ENCODE peak calls at places on chromosomes 6 and 20, in eight cellular contexts. One of them, this sample, is unnamed.

GRCh38 chr6:124297507-124297906 is 493.8 kb downstream of the NKAIN2 start:
- DNase-seq in GM23338: no peak
- DNase-seq in RWPE2: no peak
- DNase-seq in left ventricle myocardium inferior: no peak
- DNase-seq in fibroblast of lung: no peak
- DNase-seq in DND-41: no peak
- DNase-seq in brain microvascular endothelial cell: no peak
- DNase-seq in neural progenitor cell: no peak
- DNase-seq in this sample: no peak

GRCh38 chr20:62338294-62338620 is 28.9 kb downstream of the LAMA5 start:
- DNase-seq in neural progenitor cell: no peak
- DNase-seq in RWPE2: peak
- DNase-seq in GM23338: no peak
- DNase-seq in fibroblast of lung: no peak
- DNase-seq in left ventricle myocardium inferior: no peak
- DNase-seq in DND-41: no peak
- DNase-seq in brain microvascular endothelial cell: no peak
- DNase-seq in this sample: no peak

GRCh38 chr6:13710552-13711383 is 867 bp downstream of the RANBP9 start:
- DNase-seq in left ventricle myocardium inferior: peak
- DNase-seq in RWPE2: no peak
- DNase-seq in GM23338: peak
- DNase-seq in fibroblast of lung: peak
- DNase-seq in DND-41: peak
- DNase-seq in neural progenitor cell: peak
- DNase-seq in brain microvascular endothelial cell: no peak
- DNase-seq in this sample: peak

GRCh38 chr20:57476641-57477461 is 48.1 kb downstream of the CTCFL start:
- DNase-seq in left ventricle myocardium inferior: no peak
- DNase-seq in RWPE2: peak
- DNase-seq in neural progenitor cell: no peak
- DNase-seq in GM23338: no peak
- DNase-seq in brain microvascular endothelial cell: no peak
- DNase-seq in fibroblast of lung: no peak
- DNase-seq in DND-41: no peak
- DNase-seq in this sample: peak

GRCh38 chr6:13355043-13355945 is 27.0 kb upstream of the TBC1D7 start:
- DNase-seq in GM23338: no peak
- DNase-seq in left ventricle myocardium inferior: no peak
- DNase-seq in RWPE2: no peak
- DNase-seq in brain microvascular endothelial cell: peak
- DNase-seq in neural progenitor cell: no peak
- DNase-seq in fibroblast of lung: peak
- DNase-seq in DND-41: no peak
- DNase-seq in this sample: no peak

GRCh38 chr6:34867484-34867883 is 20.4 kb downstream of the TAF11 start:
- DNase-seq in RWPE2: no peak
- DNase-seq in fibroblast of lung: no peak
- DNase-seq in neural progenitor cell: no peak
- DNase-seq in DND-41: no peak
- DNase-seq in brain microvascular endothelial cell: no peak
- DNase-seq in GM23338: peak
- DNase-seq in left ventricle myocardium inferior: no peak
- DNase-seq in this sample: no peak

GRCh38 chr6:45445749-45446454 is 68.2 kb upstream of the SUPT3H start:
- DNase-seq in neural progenitor cell: no peak
- DNase-seq in GM23338: peak
- DNase-seq in DND-41: peak
- DNase-seq in RWPE2: peak
- DNase-seq in fibroblast of lung: peak
- DNase-seq in brain microvascular endothelial cell: peak
- DNase-seq in left ventricle myocardium inferior: peak
- DNase-seq in this sample: peak

GRCh38 chr20:47549671-47550070 is 48.0 kb downstream of the NCOA3 start:
- DNase-seq in DND-41: no peak
- DNase-seq in fibroblast of lung: no peak
- DNase-seq in GM23338: no peak
- DNase-seq in RWPE2: no peak
- DNase-seq in left ventricle myocardium inferior: no peak
- DNase-seq in brain microvascular endothelial cell: no peak
- DNase-seq in neural progenitor cell: no peak
- DNase-seq in this sample: no peak

GRCh38 chr20:2402271-2402980 is 21.7 kb downstream of the TGM6 start:
- DNase-seq in DND-41: no peak
- DNase-seq in brain microvascular endothelial cell: peak
- DNase-seq in GM23338: peak
- DNase-seq in RWPE2: no peak
- DNase-seq in left ventricle myocardium inferior: no peak
- DNase-seq in fibroblast of lung: peak
- DNase-seq in neural progenitor cell: peak
- DNase-seq in this sample: no peak

GRCh38 chr6:144110210-144110609 is 14.8 kb upstream of the SF3B5 start:
- DNase-seq in DND-41: no peak
- DNase-seq in brain microvascular endothelial cell: no peak
- DNase-seq in fibroblast of lung: no peak
- DNase-seq in neural progenitor cell: no peak
- DNase-seq in RWPE2: no peak
- DNase-seq in GM23338: no peak
- DNase-seq in left ventricle myocardium inferior: no peak
- DNase-seq in this sample: no peak

GRCh38 chr6:69835414-69836179 is 30.8 kb upstream of the COL19A1 start:
- DNase-seq in brain microvascular endothelial cell: peak
- DNase-seq in DND-41: peak
- DNase-seq in neural progenitor cell: peak
- DNase-seq in RWPE2: no peak
- DNase-seq in GM23338: peak
- DNase-seq in left ventricle myocardium inferior: no peak
- DNase-seq in fibroblast of lung: peak
- DNase-seq in this sample: peak

GRCh38 chr6:108164815-108165706 is 761 bp upstream of the NR2E1 start:
- DNase-seq in DND-41: no peak
- DNase-seq in brain microvascular endothelial cell: no peak
- DNase-seq in neural progenitor cell: peak
- DNase-seq in left ventricle myocardium inferior: no peak
- DNase-seq in GM23338: peak
- DNase-seq in RWPE2: no peak
- DNase-seq in fibroblast of lung: no peak
- DNase-seq in this sample: peak

GRCh38 chr6:142702501-142703460 is 242.2 kb downstream of the HIVEP2 start:
- DNase-seq in brain microvascular endothelial cell: no peak
- DNase-seq in left ventricle myocardium inferior: peak
- DNase-seq in DND-41: no peak
- DNase-seq in neural progenitor cell: peak
- DNase-seq in fibroblast of lung: no peak
- DNase-seq in RWPE2: no peak
- DNase-seq in GM23338: peak
- DNase-seq in this sample: peak

GRCh38 chr6:158642097-158642601 is 2.4 kb downstream of the DYNLT1 start:
- DNase-seq in neural progenitor cell: no peak
- DNase-seq in brain microvascular endothelial cell: peak
- DNase-seq in DND-41: no peak
- DNase-seq in fibroblast of lung: peak
- DNase-seq in RWPE2: peak
- DNase-seq in GM23338: no peak
- DNase-seq in left ventricle myocardium inferior: no peak
- DNase-seq in this sample: peak

GRCh38 chr20:57693002-57693582 is 16.7 kb downstream of the PMEPA1 start:
- DNase-seq in RWPE2: peak
- DNase-seq in GM23338: peak
- DNase-seq in fibroblast of lung: peak
- DNase-seq in DND-41: no peak
- DNase-seq in left ventricle myocardium inferior: no peak
- DNase-seq in brain microvascular endothelial cell: no peak
- DNase-seq in neural progenitor cell: no peak
- DNase-seq in this sample: peak

GRCh38 chr6:41505084-41506049 is 40.8 kb upstream of the FOXP4 start:
- DNase-seq in fibroblast of lung: peak
- DNase-seq in DND-41: peak
- DNase-seq in left ventricle myocardium inferior: peak
- DNase-seq in brain microvascular endothelial cell: peak
- DNase-seq in RWPE2: no peak
- DNase-seq in GM23338: peak
- DNase-seq in neural progenitor cell: peak
- DNase-seq in this sample: peak

GRCh38 chr20:50958733-50959542 is at the start of gene MOCS3:
- DNase-seq in DND-41: peak
- DNase-seq in brain microvascular endothelial cell: peak
- DNase-seq in fibroblast of lung: peak
- DNase-seq in left ventricle myocardium inferior: peak
- DNase-seq in GM23338: peak
- DNase-seq in neural progenitor cell: peak
- DNase-seq in RWPE2: peak
- DNase-seq in this sample: peak

GRCh38 chr6:3379482-3380060 is 77.3 kb downstream of the SLC22A23 start:
- DNase-seq in GM23338: no peak
- DNase-seq in brain microvascular endothelial cell: peak
- DNase-seq in left ventricle myocardium inferior: no peak
- DNase-seq in neural progenitor cell: no peak
- DNase-seq in fibroblast of lung: peak
- DNase-seq in RWPE2: no peak
- DNase-seq in DND-41: no peak
- DNase-seq in this sample: no peak

GRCh38 chr6:67759001-67759400 is 876.1 kb upstream of the ADGRB3 start:
- DNase-seq in brain microvascular endothelial cell: no peak
- DNase-seq in left ventricle myocardium inferior: no peak
- DNase-seq in fibroblast of lung: no peak
- DNase-seq in GM23338: no peak
- DNase-seq in RWPE2: no peak
- DNase-seq in neural progenitor cell: no peak
- DNase-seq in DND-41: no peak
- DNase-seq in this sample: no peak

GRCh38 chr20:28562510-28562898 is 2695.0 kb upstream of the DEFB115 start:
- DNase-seq in RWPE2: no peak
- DNase-seq in DND-41: no peak
- DNase-seq in neural progenitor cell: no peak
- DNase-seq in left ventricle myocardium inferior: no peak
- DNase-seq in fibroblast of lung: peak
- DNase-seq in GM23338: peak
- DNase-seq in brain microvascular endothelial cell: peak
- DNase-seq in this sample: peak

DNA sequence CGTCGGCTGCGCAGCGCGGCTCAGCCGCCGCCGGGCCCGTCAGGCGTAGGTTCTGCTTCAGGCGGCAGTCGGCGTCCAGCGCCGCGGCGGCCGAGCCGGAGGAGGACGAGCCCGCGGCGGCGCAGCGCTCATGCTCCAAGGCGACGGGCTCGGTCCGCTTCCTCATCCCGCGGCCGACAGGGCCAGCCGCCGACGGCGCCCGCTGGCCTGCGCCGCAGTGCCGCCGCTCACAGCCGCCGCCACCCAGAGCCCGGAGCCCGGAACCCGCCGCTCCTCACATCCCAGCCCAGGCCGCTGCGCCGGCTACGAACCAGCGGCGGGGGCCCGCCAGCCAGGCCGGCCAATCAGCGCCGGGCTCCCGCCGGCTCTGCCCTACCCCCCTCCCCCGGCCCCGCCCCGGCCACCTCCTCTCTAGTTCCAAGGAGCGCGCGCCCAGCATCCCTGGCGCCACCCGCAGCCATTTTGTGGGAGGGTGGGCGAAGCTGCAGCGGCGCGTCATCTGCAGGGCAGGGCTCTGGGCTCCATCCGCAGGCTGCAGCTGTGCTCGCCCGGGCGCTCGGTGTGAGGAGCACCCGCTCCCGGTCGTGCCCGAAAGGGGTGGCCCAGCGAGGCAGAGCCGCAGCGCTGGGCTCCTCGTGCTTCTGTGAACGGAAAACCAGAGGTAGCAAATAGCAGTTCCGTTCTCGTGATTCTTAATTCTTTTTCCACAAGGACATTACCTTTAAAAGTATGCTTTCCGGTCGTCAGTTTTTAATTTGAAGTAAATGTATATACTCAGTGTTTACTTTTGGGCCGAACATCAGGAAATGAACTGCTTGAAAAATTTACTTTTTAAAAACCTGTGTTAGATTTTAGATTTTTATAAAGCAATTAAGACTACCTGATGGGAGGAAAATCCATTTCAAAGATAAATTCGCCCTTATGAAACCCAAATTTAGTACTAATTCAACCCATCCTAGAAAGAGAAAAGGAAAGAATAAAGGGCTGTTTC is at the start of gene ABHD12:
- DNase-seq in RWPE2: peak
- DNase-seq in neural progenitor cell: peak
- DNase-seq in left ventricle myocardium inferior: peak
- DNase-seq in fibroblast of lung: peak
- DNase-seq in brain microvascular endothelial cell: peak
- DNase-seq in GM23338: peak
- DNase-seq in DND-41: peak
- DNase-seq in this sample: peak
- TF ChIP-seq CTCF in RWPE2: no peak
- TF ChIP-seq CTCF in neural progenitor cell: no peak
- TF ChIP-seq CTCF in left ventricle myocardium inferior: no peak
- TF ChIP-seq CTCF in fibroblast of lung: no peak
- TF ChIP-seq CTCF in brain microvascular endothelial cell: no peak
- TF ChIP-seq CTCF in GM23338: no peak
- TF ChIP-seq CTCF in DND-41: no peak
- TF ChIP-seq CTCF in this sample: no peak

GRCh38 chr6:131840936-131841583 is 33.2 kb downstream of the ENPP1 start:
- DNase-seq in neural progenitor cell: no peak
- DNase-seq in fibroblast of lung: no peak
- DNase-seq in brain microvascular endothelial cell: no peak
- DNase-seq in DND-41: no peak
- DNase-seq in left ventricle myocardium inferior: no peak
- DNase-seq in GM23338: no peak
- DNase-seq in RWPE2: no peak
- DNase-seq in this sample: no peak
- H3K4me3 ChIP-seq in neural progenitor cell: no peak
- H3K4me3 ChIP-seq in fibroblast of lung: no peak
- H3K4me3 ChIP-seq in brain microvascular endothelial cell: no peak
- H3K4me3 ChIP-seq in DND-41: no peak
- H3K4me3 ChIP-seq in left ventricle myocardium inferior: no peak
- H3K4me3 ChIP-seq in GM23338: no peak
- H3K4me3 ChIP-seq in RWPE2: no peak
- H3K4me3 ChIP-seq in this sample: no peak

GRCh38 chr20:44698351-44698750 is 16.8 kb upstream of the CCN5 start:
- DNase-seq in DND-41: no peak
- DNase-seq in brain microvascular endothelial cell: no peak
- DNase-seq in GM23338: no peak
- DNase-seq in left ventricle myocardium inferior: no peak
- DNase-seq in RWPE2: peak
- DNase-seq in neural progenitor cell: no peak
- DNase-seq in fibroblast of lung: no peak
- DNase-seq in this sample: peak
- H3K27ac ChIP-seq in DND-41: no peak
- H3K27ac ChIP-seq in brain microvascular endothelial cell: no peak
- H3K27ac ChIP-seq in GM23338: no peak
- H3K27ac ChIP-seq in left ventricle myocardium inferior: no peak
- H3K27ac ChIP-seq in RWPE2: no peak
- H3K27ac ChIP-seq in neural progenitor cell: no peak
- H3K27ac ChIP-seq in fibroblast of lung: no peak
- H3K27ac ChIP-seq in this sample: no peak

DNA sequence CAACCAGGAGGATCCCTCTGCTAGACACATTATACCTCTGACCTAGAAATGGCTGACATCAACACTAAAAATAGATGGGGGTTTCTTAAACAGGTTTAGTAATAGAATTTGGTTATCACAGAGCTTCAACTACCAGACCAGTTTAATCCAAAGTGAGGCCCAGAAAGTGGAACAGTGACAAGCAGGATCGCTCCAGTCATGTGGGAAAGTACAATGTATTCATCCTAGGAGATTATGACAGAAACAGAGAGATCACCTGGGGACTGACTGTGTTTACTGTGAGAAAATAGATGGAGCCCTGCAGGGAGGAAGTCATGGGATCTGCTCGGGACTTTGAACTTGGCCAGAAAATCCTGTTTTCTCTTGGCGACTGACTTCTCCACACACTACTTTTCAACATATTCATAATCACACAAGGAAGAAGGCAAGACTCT is 238.7 kb upstream of the SOX4 start:
- DNase-seq in DND-41: no peak
- DNase-seq in fibroblast of lung: no peak
- DNase-seq in GM23338: no peak
- DNase-seq in neural progenitor cell: no peak
- DNase-seq in RWPE2: no peak
- DNase-seq in brain microvascular endothelial cell: no peak
- DNase-seq in left ventricle myocardium inferior: no peak
- DNase-seq in this sample: no peak
- TF ChIP-seq CTCF in DND-41: no peak
- TF ChIP-seq CTCF in fibroblast of lung: no peak
- TF ChIP-seq CTCF in GM23338: no peak
- TF ChIP-seq CTCF in neural progenitor cell: no peak
- TF ChIP-seq CTCF in RWPE2: no peak
- TF ChIP-seq CTCF in brain microvascular endothelial cell: no peak
- TF ChIP-seq CTCF in left ventricle myocardium inferior: no peak
- TF ChIP-seq CTCF in this sample: no peak

This sample was measured in endodermal cell.